ENCODE peak calls at places on chromosomes 3 and 15, in nine cellular contexts. U, R, C, D, Y, V, O, Z and E are unnamed samples.

GRCh38 chr3:160001850-160002623 is 13.4 kb downstream of the IL12A start:
- DNase-seq in U (no peak), R (no peak), C (peak; percentile 13), D (no peak), Y (no peak), V (no peak), O (no peak), Z (no peak), E (no peak)

GRCh38 chr3:8777201-8777977 is 8.0 kb upstream of the OXTR start:
- DNase-seq in U (no peak), R (peak; percentile 51), C (no peak), D (no peak), Y (no peak), V (no peak), O (no peak), Z (peak; percentile 16), E (no peak)

GRCh38 chr3:159762238-159762637 is 226.4 kb upstream of the IL12A start:
- DNase-seq in U (no peak), R (no peak), C (no peak), D (no peak), Y (no peak), V (no peak), O (no peak), Z (no peak), E (no peak)

GRCh38 chr15:70875001-70875782 is 17.0 kb downstream of the THAP10 start:
- DNase-seq in U (no peak), R (peak; percentile 58), C (no peak), D (no peak), Y (no peak), V (no peak), O (no peak), Z (no peak), E (peak; percentile 29)

GRCh38 chr3:195046441-195046840 is 224.5 kb downstream of the XXYLT1 start:
- DNase-seq in U (no peak), R (no peak), C (no peak), D (no peak), Y (peak; percentile 37), V (no peak), O (no peak), Z (no peak), E (no peak)

GRCh38 chr3:37819591-37819990 is 42.1 kb upstream of the CTDSPL start:
- DNase-seq in U (no peak), R (no peak), C (no peak), D (no peak), Y (no peak), V (no peak), O (no peak), Z (no peak), E (no peak)

GRCh38 chr3:195129644-195130492 is 141.1 kb downstream of the XXYLT1 start:
- DNase-seq in U (no peak), R (peak; percentile 75), C (no peak), D (no peak), Y (no peak), V (peak; percentile 47), O (no peak), Z (peak; percentile 83), E (peak; percentile 81)

GRCh38 chr3:90033242-90033641 is 925.8 kb downstream of the EPHA3 start:
- DNase-seq in U (no peak), R (no peak), C (no peak), D (no peak), Y (no peak), V (no peak), O (no peak), Z (no peak), E (no peak)

GRCh38 chr3:128278761-128279593 is 125.7 kb downstream of the EEFSEC start:
- DNase-seq in U (no peak), R (peak; percentile 82), C (no peak), D (peak; percentile 19), Y (peak; percentile 77), V (no peak), O (peak; percentile 82), Z (no peak), E (no peak)

GRCh38 chr3:189355481-189356201 is 183.9 kb downstream of the TPRG1 start:
- DNase-seq in U (no peak), R (peak; percentile 16), C (peak; percentile 57), D (no peak), Y (no peak), V (no peak), O (no peak), Z (no peak), E (no peak)

GRCh38 chr3:189123595-189124387 is 48.0 kb upstream of the TPRG1 start:
- DNase-seq in U (no peak), R (no peak), C (no peak), D (no peak), Y (no peak), V (no peak), O (no peak), Z (no peak), E (no peak)

GRCh38 chr3:52685285-52685704 is 418 bp downstream of the PBRM1 start:
- DNase-seq in U (no peak), R (no peak), C (peak; percentile 85), D (peak; percentile 66), Y (peak; percentile 83), V (peak; percentile 82), O (no peak), Z (peak; percentile 94), E (peak; percentile 96)

GRCh38 chr3:17023006-17023664 is 138.4 kb downstream of the PLCL2 start:
- DNase-seq in U (no peak), R (peak; percentile 12), C (peak; percentile 21), D (no peak), Y (no peak), V (no peak), O (no peak), Z (peak; percentile 34), E (peak; percentile 21)

DNA sequence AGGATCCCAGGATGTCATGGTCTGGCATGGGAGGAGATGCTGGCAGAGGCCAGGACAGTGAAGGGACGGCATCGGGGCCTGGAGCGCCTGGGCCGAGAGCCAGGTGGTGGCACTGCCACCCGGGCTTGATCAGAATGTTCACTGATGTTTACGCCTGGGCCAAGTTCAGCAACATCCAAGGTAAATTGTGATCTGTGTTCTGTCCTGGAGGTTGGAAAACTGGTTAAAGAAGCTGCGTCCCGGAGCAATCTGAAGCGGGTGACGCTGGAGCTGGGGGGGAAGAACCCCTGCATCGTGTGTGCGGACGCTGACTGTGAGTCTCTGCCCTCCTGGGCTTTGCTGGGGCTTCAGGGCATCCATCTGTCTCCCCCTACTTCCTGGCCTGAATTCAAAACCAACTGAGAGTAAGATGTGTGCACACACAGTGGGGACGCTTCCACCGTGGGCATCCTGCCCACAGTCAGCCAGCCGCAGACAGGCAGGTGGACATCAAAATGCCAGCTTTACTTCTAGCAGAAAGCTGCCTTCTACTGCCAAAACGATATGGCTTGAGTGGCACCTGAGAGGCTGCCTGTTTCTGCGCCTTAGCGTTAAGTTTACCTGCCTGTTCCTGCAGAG is 18.4 kb downstream of the ALDH1A3 start:
- DNase-seq in U (no peak), R (no peak), C (no peak), D (no peak), Y (no peak), V (no peak), O (no peak), Z (no peak), E (no peak)
- TF ChIP-seq CTCF in U (no peak), R (no peak), C (no peak), D (no peak), Y (no peak), V (no peak), O (no peak), Z (no peak), E (no peak)

GRCh38 chr15:49212897-49213296 is 42.9 kb downstream of the GALK2 start:
- DNase-seq in U (no peak), R (no peak), C (no peak), D (no peak), Y (no peak), V (no peak), O (no peak), Z (no peak), E (no peak)

DNA sequence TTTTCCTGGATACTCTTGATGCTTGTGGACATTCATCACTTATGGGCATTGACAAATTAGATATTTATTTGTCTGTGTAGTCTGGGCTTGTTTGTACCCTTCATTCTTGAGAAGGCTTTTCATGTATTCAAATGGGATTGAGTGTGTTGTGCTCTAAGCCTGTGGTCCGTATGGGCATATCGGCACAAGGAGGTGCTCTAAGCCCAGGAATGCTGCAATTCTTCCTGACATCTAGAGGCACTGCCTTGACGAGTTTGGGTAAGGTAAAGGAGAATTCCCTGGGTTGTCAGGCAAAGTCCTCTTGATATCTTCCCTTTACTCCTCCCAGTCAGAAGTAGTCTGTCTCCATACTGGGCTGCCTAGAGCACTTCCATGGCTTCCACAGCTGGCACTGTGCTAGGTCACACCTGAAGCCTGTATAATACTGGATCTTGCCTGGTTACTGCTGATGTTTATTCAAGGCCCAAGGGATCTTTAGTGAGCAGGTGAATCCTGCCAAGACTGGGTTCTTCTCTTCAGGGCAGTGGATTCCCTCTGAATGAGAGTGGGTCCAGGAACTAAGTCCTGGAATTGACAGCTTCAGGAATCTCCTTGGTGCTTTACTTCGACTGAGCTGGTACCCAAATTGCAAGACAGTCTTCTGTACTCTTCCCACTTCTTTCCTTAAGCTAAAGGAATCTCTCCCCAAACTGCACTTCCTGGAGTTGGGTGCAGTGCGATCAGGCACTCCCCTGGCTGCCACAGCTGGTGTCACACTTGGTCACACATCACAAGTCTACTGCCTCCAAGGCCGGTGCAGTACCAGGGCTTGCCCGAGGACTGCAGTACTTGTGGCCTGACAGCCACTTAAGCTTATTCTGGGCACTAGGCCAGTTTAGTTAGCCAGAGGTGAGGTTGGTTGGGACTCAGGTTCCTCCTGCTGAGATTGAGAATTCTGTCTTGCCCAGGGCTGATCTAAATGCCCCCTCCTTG is 46.0 kb downstream of the GALK2 start:
- DNase-seq in U (no peak), R (no peak), C (no peak), D (no peak), Y (no peak), V (no peak), O (no peak), Z (peak; percentile 17), E (peak; percentile 21)
- TF ChIP-seq CTCF in U (peak; percentile 38), R (no peak), C (no peak), D (peak; percentile 13), Y (peak; percentile 6), V (no peak), O (no peak), Z (peak; percentile 6), E (peak; percentile 11)

GRCh38 chr3:79369306-79369705 is 398.5 kb downstream of the ROBO1 start:
- DNase-seq in U (no peak), R (peak; percentile 43), C (no peak), D (no peak), Y (no peak), V (no peak), O (peak; percentile 20), Z (no peak), E (no peak)
- TF ChIP-seq CTCF in U (no peak), R (peak; percentile 42), C (no peak), D (peak; percentile 48), Y (no peak), V (no peak), O (peak; percentile 48), Z (no peak), E (no peak)

GRCh38 chr3:156443079-156443478 is 111.8 kb downstream of the SSR3 start:
- DNase-seq in U (no peak), R (no peak), C (no peak), D (no peak), Y (no peak), V (no peak), O (no peak), Z (no peak), E (no peak)

GRCh38 chr3:156445117-156445968 is 109.6 kb downstream of the SSR3 start:
- DNase-seq in U (no peak), R (no peak), C (peak; percentile 44), D (no peak), Y (no peak), V (no peak), O (no peak), Z (no peak), E (no peak)

GRCh38 chr3:156449712-156450574 is 105.0 kb downstream of the SSR3 start:
- DNase-seq in U (no peak), R (peak; percentile 30), C (peak; percentile 42), D (no peak), Y (no peak), V (no peak), O (peak; percentile 32), Z (peak; percentile 24), E (peak; percentile 22)

GRCh38 chr3:156448300-156448699 is 106.6 kb downstream of the SSR3 start:
- DNase-seq in U (no peak), R (peak; percentile 47), C (peak; percentile 13), D (no peak), Y (no peak), V (no peak), O (no peak), Z (peak; percentile 27), E (peak; percentile 28)
- TF ChIP-seq CTCF in U (peak; percentile 73), R (peak; percentile 51), C (peak; percentile 27), D (peak; percentile 46), Y (peak; percentile 18), V (no peak), O (peak; percentile 55), Z (no peak), E (peak; percentile 57)